ENCODE peak calls at places on chromosomes 13 and 19, in eight cellular contexts. E is heart right ventricle, C is heart left ventricle, S is fibroblast of pulmonary artery, F is vagina, P is fibroblast of the aortic adventitia, Y is pancreas, I is nephron progenitor cell. G is an unnamed sample.

GRCh38 chr13:30429721-30430694 is 7.7 kb downstream of the UBE2L5 start:
- DNase-seq in Y (no peak), S (peak), F (no peak), E (no peak), P (peak), I (no peak), C (no peak), G (no peak)

GRCh38 chr13:44013666-44014291 is 134.1 kb downstream of the LACC1 start:
- DNase-seq in Y (no peak), P (peak), F (no peak), E (no peak), S (peak), C (no peak), I (no peak), G (no peak)

GRCh38 chr19:6233827-6234511 is 45.8 kb downstream of the MLLT1 start:
- DNase-seq in P (peak), Y (no peak), C (peak), F (no peak), S (peak), I (no peak), E (peak), G (no peak)

GRCh38 chr13:27203854-27204253 is 32.2 kb upstream of the USP12 start:
- DNase-seq in F (no peak), C (no peak), P (peak), Y (no peak), S (peak), I (no peak), E (no peak), G (no peak)

GRCh38 chr19:18660051-18660910 is 23.2 kb upstream of the CRTC1 start:
- DNase-seq in Y (peak), F (no peak), I (no peak), C (peak), E (peak), P (peak), S (peak), G (no peak)

GRCh38 chr13:79767126-79767525 is 286.2 kb downstream of the NDFIP2 start:
- DNase-seq in F (no peak), C (no peak), I (no peak), P (no peak), S (no peak), E (no peak), Y (no peak), G (no peak)

GRCh38 chr19:7833225-7834156 is 3.5 kb downstream of the EVI5L start:
- DNase-seq in P (peak), I (no peak), Y (peak), S (peak), E (peak), C (peak), F (peak), G (no peak)

GRCh38 chr13:45325806-45326205 is 15.2 kb downstream of the TPT1 start:
- DNase-seq in Y (peak), E (peak), P (peak), F (no peak), I (no peak), C (peak), S (peak), G (no peak)

GRCh38 chr13:34246511-34246910 is 428.6 kb downstream of the RFC3 start:
- DNase-seq in F (no peak), E (no peak), C (no peak), I (no peak), Y (no peak), P (no peak), S (peak), G (no peak)

GRCh38 chr13:41054212-41054877 is 7.0 kb upstream of the WBP4 start:
- DNase-seq in E (no peak), I (peak), P (peak), C (no peak), S (peak), F (no peak), Y (no peak), G (no peak)

GRCh38 chr13:45537506-45537905 is 72.8 kb downstream of the COG3 start:
- DNase-seq in S (no peak), Y (no peak), I (no peak), F (no peak), C (no peak), E (no peak), P (no peak), G (no peak)

GRCh38 chr13:48563611-48564010 is 30.7 kb upstream of the RCBTB2 start:
- DNase-seq in C (no peak), F (no peak), Y (no peak), E (no peak), P (no peak), I (no peak), S (no peak), G (no peak)

GRCh38 chr19:10896851-10897526 is 25.6 kb downstream of the CARM1 start:
- DNase-seq in E (no peak), C (no peak), S (no peak), I (no peak), F (no peak), P (no peak), Y (no peak), G (no peak)

GRCh38 chr19:7410946-7411345 is 62.2 kb downstream of the ARHGEF18 start:
- DNase-seq in Y (no peak), S (no peak), E (no peak), F (no peak), P (no peak), I (no peak), C (no peak), G (no peak)

GRCh38 chr13:46386996-46387851 is at the start of gene RUBCNL:
- DNase-seq in S (no peak), C (peak), I (peak), E (peak), Y (no peak), P (no peak), F (no peak), G (peak)

GRCh38 chr19:52307275-52307674 is 10.3 kb downstream of the ZNF480 start:
- DNase-seq in Y (no peak), I (peak), C (no peak), F (no peak), S (peak), E (no peak), P (peak), G (no peak)

GRCh38 chr19:16851031-16851712 is 22.0 kb downstream of the SIN3B start:
- DNase-seq in I (no peak), F (no peak), E (no peak), Y (no peak), P (no peak), C (no peak), S (no peak), G (no peak)

GRCh38 chr13:37058801-37059135 is 720 bp downstream of the SUPT20H start:
- DNase-seq in P (no peak), I (peak), Y (no peak), S (no peak), C (no peak), F (no peak), E (no peak), G (no peak)

GRCh38 chr19:2455481-2456300 is 1.1 kb downstream of the LMNB2 start:
- DNase-seq in P (no peak), I (peak), C (no peak), F (no peak), S (no peak), Y (peak), E (peak), G (peak)

GRCh38 chr19:3338541-3339181 is 27.7 kb upstream of the NFIC start:
- DNase-seq in F (no peak), S (no peak), I (peak), P (no peak), C (no peak), Y (peak), E (peak), G (no peak)

GRCh38 chr13:99432637-99433542 is 68.4 kb upstream of the TM9SF2 start:
- DNase-seq in F (no peak), S (peak), P (peak), I (peak), Y (no peak), E (peak), C (peak), G (peak)

GRCh38 chr19:10513223-10513622 is 4.0 kb downstream of the S1PR5 start:
- DNase-seq in P (no peak), I (no peak), Y (no peak), C (no peak), E (no peak), S (no peak), F (no peak), G (no peak)

GRCh38 chr13:44313674-44314073 is 60.0 kb upstream of the SERP2 start:
- DNase-seq in Y (no peak), C (no peak), P (peak), E (no peak), I (no peak), S (peak), F (peak), G (no peak)

GRCh38 chr13:45055198-45055901 is 65.0 kb upstream of the GTF2F2 start:
- DNase-seq in S (peak), E (no peak), F (no peak), I (no peak), P (peak), Y (no peak), C (no peak), G (no peak)

GRCh38 chr19:39539165-39539518 is 819 bp downstream of the EID2 start:
- DNase-seq in P (peak), F (no peak), E (no peak), Y (no peak), S (peak), C (no peak), I (no peak), G (no peak)

GRCh38 chr13:30898070-30898469 is 8.0 kb upstream of the MEDAG start:
- DNase-seq in F (no peak), I (no peak), P (no peak), Y (no peak), E (no peak), S (no peak), C (no peak), G (no peak)

GRCh38 chr13:24851546-24851945 is 87.6 kb downstream of the RNF17 start:
- DNase-seq in Y (no peak), C (no peak), F (no peak), P (peak), S (peak), I (no peak), E (no peak), G (no peak)

GRCh38 chr13:113979791-113980471 is 6.1 kb upstream of the C13orf46 start:
- DNase-seq in E (no peak), Y (no peak), C (no peak), S (no peak), I (no peak), P (no peak), F (no peak), G (no peak)

GRCh38 chr19:30540671-30541210 is 168.6 kb downstream of the ZNF536 start:
- DNase-seq in Y (no peak), I (no peak), P (no peak), F (no peak), E (no peak), C (no peak), S (no peak), G (no peak)

GRCh38 chr19:30536975-30537374 is 164.8 kb downstream of the ZNF536 start:
- DNase-seq in F (no peak), S (no peak), I (no peak), P (no peak), Y (no peak), C (no peak), E (no peak), G (no peak)

GRCh38 chr19:30539981-30540380 is 167.8 kb downstream of the ZNF536 start:
- DNase-seq in S (no peak), Y (no peak), F (no peak), P (no peak), I (no peak), C (no peak), E (no peak), G (no peak)

GRCh38 chr19:30543243-30543945 is 171.2 kb downstream of the ZNF536 start:
- DNase-seq in P (no peak), S (no peak), Y (no peak), C (no peak), E (no peak), I (no peak), F (no peak), G (no peak)

DNA sequence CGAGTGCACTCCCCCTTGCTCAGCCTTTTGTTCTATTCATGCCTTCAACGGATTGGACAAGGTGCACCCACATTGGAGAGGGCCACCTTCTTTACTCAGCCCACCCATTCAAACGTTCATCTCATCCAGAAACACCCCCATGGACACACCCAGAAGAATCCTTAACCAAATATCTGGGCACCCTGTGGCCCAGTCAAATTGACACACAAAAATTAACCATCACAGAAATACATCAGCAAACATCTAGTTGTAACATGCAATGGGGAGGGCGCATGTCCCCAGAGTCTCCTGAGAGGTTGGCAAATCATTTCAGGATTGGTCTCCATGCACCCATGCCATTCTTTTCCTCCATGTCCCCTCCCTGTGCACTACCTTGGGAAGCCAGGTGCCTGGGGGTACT is 167.1 kb downstream of the ZNF536 start:
- DNase-seq in Y (no peak), P (no peak), I (no peak), C (no peak), E (no peak), F (no peak), S (no peak), G (no peak)
- TF ChIP-seq CTCF in Y (no peak), P (no peak), I (no peak), C (no peak), E (no peak), F (no peak), S (no peak), G (no peak)

GRCh38 chr13:86082116-86082515 is 282.9 kb upstream of the SLITRK6 start:
- DNase-seq in I (no peak), E (no peak), P (no peak), Y (no peak), C (no peak), F (no peak), S (no peak), G (no peak)

GRCh38 chr13:86080340-86080995 is 281.2 kb upstream of the SLITRK6 start:
- DNase-seq in F (no peak), E (no peak), S (no peak), C (no peak), I (no peak), P (no peak), Y (no peak), G (no peak)

GRCh38 chr13:86087241-86087640 is 288.0 kb upstream of the SLITRK6 start:
- DNase-seq in E (no peak), I (no peak), C (no peak), Y (no peak), P (no peak), S (no peak), F (no peak), G (no peak)

DNA sequence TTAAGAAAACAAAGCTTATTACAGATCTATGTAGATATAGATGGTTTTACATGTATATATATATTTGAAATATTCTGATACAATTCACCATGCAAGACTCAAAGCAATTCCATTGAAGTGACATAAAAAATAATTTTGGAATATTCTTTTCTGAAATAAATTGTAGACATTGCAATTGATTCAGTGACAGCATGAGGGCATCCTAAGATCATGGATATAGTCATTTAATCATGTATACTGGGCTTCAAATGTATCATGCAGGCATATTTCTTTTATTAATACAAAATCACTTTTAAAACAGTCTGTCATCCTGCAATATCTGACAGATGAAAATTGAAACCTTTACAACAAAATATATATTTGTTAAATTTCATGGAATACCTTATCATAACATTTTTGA is 286.7 kb upstream of the SLITRK6 start:
- DNase-seq in S (no peak), I (no peak), E (no peak), F (no peak), P (no peak), C (no peak), Y (no peak), G (no peak)
- TF ChIP-seq CTCF in S (no peak), I (no peak), E (no peak), F (no peak), P (no peak), C (no peak), Y (no peak), G (no peak)

DNA sequence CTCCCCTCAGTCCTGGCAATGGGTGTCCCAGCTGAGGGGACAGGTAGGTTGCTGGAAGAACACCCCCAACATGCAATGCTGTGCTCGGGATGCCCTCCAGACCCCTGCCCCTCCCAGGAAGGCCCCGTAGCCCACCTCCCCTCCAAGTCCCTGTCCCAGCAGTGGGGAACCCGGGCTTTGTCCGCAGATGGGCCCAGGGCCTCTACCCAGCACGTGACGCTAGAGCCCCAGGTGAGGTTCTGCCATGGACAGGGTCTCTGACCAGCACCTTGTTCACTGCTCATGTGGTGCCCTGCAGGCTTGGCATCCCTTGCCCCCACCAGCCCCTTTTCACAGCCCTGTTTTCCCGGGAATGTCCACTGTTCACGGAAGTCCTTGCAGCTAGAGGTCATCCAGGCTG is 220.0 kb upstream of the SGCG start:
- DNase-seq in S (no peak), Y (no peak), I (no peak), C (no peak), F (no peak), E (no peak), P (no peak), G (no peak)
- TF ChIP-seq CTCF in S (no peak), Y (no peak), I (no peak), C (no peak), F (no peak), E (no peak), P (no peak), G (no peak)

GRCh38 chr19:15297416-15298224 is 34.7 kb downstream of the BRD4 start:
- DNase-seq in S (peak), F (no peak), Y (peak), P (peak), E (no peak), I (no peak), C (no peak), G (no peak)
- TF ChIP-seq CTCF in S (peak), F (no peak), Y (no peak), P (no peak), E (no peak), I (no peak), C (no peak), G (no peak)

GRCh38 chr13:50188696-50189095 is 173.5 kb downstream of the KCNRG start:
- DNase-seq in I (no peak), P (no peak), Y (no peak), S (no peak), F (no peak), C (no peak), E (no peak), G (no peak)

GRCh38 chr13:50192272-50192813 is 177.1 kb downstream of the KCNRG start:
- DNase-seq in C (no peak), S (no peak), F (no peak), P (no peak), Y (no peak), I (no peak), E (no peak), G (no peak)

GRCh38 chr13:50191004-50191403 is 175.8 kb downstream of the KCNRG start:
- DNase-seq in E (no peak), S (no peak), C (no peak), F (no peak), P (no peak), Y (no peak), I (no peak), G (no peak)

GRCh38 chr13:50187352-50188029 is 172.2 kb downstream of the KCNRG start:
- DNase-seq in F (no peak), S (no peak), E (no peak), C (no peak), Y (no peak), I (no peak), P (no peak), G (no peak)

DNA sequence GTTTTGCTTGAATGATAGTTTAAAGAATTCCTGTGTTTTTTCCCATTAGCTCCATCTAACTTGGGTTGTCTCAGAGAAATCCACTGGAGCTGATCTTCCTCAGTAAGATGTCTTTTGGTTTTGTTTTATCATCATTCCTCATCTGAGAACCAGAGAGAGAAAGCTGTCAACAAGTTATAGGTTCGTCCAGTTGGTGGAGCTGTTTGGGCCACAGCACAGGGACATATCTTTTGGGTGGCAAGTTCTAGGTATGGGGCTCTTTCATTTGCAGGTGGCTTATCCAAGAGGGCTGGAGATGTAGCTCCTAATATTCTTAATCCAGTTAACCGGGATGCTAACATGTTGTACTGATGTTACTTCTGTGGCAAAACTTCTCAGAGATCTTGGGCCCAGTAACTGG is 174.2 kb downstream of the KCNRG start:
- DNase-seq in P (no peak), C (no peak), E (no peak), I (no peak), S (no peak), F (no peak), Y (no peak), G (no peak)
- TF ChIP-seq CTCF in P (no peak), C (no peak), E (no peak), I (no peak), S (no peak), F (no peak), Y (no peak), G (no peak)

GRCh38 chr19:13366529-13367143 is 139.6 kb downstream of the CACNA1A start:
- DNase-seq in P (peak), E (no peak), C (no peak), F (no peak), I (peak), Y (no peak), S (peak), G (no peak)
- TF ChIP-seq CTCF in P (peak), E (no peak), C (no peak), F (no peak), I (peak), Y (no peak), S (peak), G (no peak)

DNA sequence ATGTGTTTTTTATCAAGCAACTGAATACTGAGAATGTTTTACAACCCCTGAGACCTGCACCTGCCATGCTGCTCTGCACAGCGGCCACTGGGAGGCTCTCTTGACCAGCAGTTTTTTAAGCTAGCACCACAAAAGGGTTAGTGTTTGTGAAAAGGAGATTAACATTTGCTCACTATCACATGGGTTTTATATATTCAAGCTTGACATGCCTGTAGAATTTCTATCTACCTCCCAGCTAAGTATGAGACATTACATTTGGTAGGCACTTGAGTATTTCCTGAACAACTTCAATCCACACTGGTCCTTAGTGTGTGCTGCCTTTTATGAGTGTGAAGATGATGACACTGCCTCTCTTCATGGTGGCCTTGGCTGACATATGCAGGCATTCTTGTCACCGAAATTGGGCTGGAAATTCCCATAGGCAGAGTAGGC is 1238.9 kb downstream of the UQCRFS1 start:
- DNase-seq in S (peak), F (no peak), C (no peak), I (peak), Y (peak), P (peak), E (no peak), G (no peak)
- TF ChIP-seq CTCF in S (peak), F (no peak), C (peak), I (peak), Y (peak), P (peak), E (peak), G (no peak)

GRCh38 chr13:61695147-61695546 is 279.5 kb upstream of the PCDH20 start:
- DNase-seq in E (no peak), Y (no peak), P (no peak), I (no peak), F (no peak), S (no peak), C (no peak), G (no peak)

GRCh38 chr13:61700663-61701062 is 285.0 kb upstream of the PCDH20 start:
- DNase-seq in E (no peak), P (no peak), F (no peak), Y (no peak), I (no peak), C (no peak), S (no peak), G (no peak)
- TF ChIP-seq CTCF in E (no peak), P (no peak), F (no peak), Y (no peak), I (no peak), C (no peak), S (no peak), G (no peak)